ENCODE peak calls at places on chromosome 3, in six cellular contexts. One of them, this sample, is unnamed.

GRCh38 chr3:183006396-183007002 is 26.2 kb upstream of the DCUN1D1 start:
- DNase-seq in psoas muscle: no peak
- DNase-seq in fibroblast of pulmonary artery: no peak
- DNase-seq in AG04450: no peak
- DNase-seq in dorsolateral prefrontal cortex: no peak
- DNase-seq in cardiac fibroblast: no peak
- DNase-seq in this sample: no peak

GRCh38 chr3:184620799-184621119 is 59.2 kb downstream of the EPHB3 start:
- DNase-seq in cardiac fibroblast: no peak
- DNase-seq in dorsolateral prefrontal cortex: no peak
- DNase-seq in AG04450: no peak
- DNase-seq in fibroblast of pulmonary artery: no peak
- DNase-seq in psoas muscle: no peak
- DNase-seq in this sample: no peak

GRCh38 chr3:53261712-53262111 is 5.9 kb upstream of the TKT start:
- DNase-seq in fibroblast of pulmonary artery: no peak
- DNase-seq in dorsolateral prefrontal cortex: no peak
- DNase-seq in AG04450: no peak
- DNase-seq in psoas muscle: no peak
- DNase-seq in cardiac fibroblast: no peak
- DNase-seq in this sample: no peak

GRCh38 chr3:76134166-76134565 is 348.8 kb upstream of the ZNF717 start:
- DNase-seq in cardiac fibroblast: peak
- DNase-seq in dorsolateral prefrontal cortex: no peak
- DNase-seq in AG04450: no peak
- DNase-seq in psoas muscle: no peak
- DNase-seq in fibroblast of pulmonary artery: no peak
- DNase-seq in this sample: no peak

GRCh38 chr3:28066020-28066419 is 175.4 kb upstream of the CMC1 start:
- DNase-seq in fibroblast of pulmonary artery: no peak
- DNase-seq in AG04450: no peak
- DNase-seq in cardiac fibroblast: no peak
- DNase-seq in dorsolateral prefrontal cortex: no peak
- DNase-seq in psoas muscle: no peak
- DNase-seq in this sample: no peak

GRCh38 chr3:141499965-141500364 is 13.1 kb downstream of the RASA2 start:
- DNase-seq in psoas muscle: no peak
- DNase-seq in dorsolateral prefrontal cortex: no peak
- DNase-seq in fibroblast of pulmonary artery: no peak
- DNase-seq in cardiac fibroblast: no peak
- DNase-seq in AG04450: no peak
- DNase-seq in this sample: no peak

GRCh38 chr3:148512648-148513047 is 185.1 kb upstream of the AGTR1 start:
- DNase-seq in AG04450: no peak
- DNase-seq in dorsolateral prefrontal cortex: no peak
- DNase-seq in fibroblast of pulmonary artery: no peak
- DNase-seq in psoas muscle: no peak
- DNase-seq in cardiac fibroblast: peak
- DNase-seq in this sample: no peak

GRCh38 chr3:67349551-67350174 is 304.7 kb downstream of the SUCLG2 start:
- DNase-seq in psoas muscle: no peak
- DNase-seq in dorsolateral prefrontal cortex: no peak
- DNase-seq in fibroblast of pulmonary artery: no peak
- DNase-seq in AG04450: no peak
- DNase-seq in cardiac fibroblast: no peak
- DNase-seq in this sample: no peak

GRCh38 chr3:83426311-83426710 is 1532.5 kb upstream of the CADM2 start:
- DNase-seq in psoas muscle: no peak
- DNase-seq in fibroblast of pulmonary artery: no peak
- DNase-seq in dorsolateral prefrontal cortex: no peak
- DNase-seq in AG04450: no peak
- DNase-seq in cardiac fibroblast: no peak
- DNase-seq in this sample: no peak

GRCh38 chr3:52005571-52005986 is 9.9 kb upstream of the RPL29 start:
- DNase-seq in fibroblast of pulmonary artery: peak
- DNase-seq in AG04450: peak
- DNase-seq in dorsolateral prefrontal cortex: no peak
- DNase-seq in psoas muscle: peak
- DNase-seq in cardiac fibroblast: peak
- DNase-seq in this sample: no peak

GRCh38 chr3:7508821-7509220 is 647.9 kb downstream of the GRM7 start:
- DNase-seq in cardiac fibroblast: peak
- DNase-seq in AG04450: no peak
- DNase-seq in dorsolateral prefrontal cortex: no peak
- DNase-seq in fibroblast of pulmonary artery: peak
- DNase-seq in psoas muscle: no peak
- DNase-seq in this sample: no peak

GRCh38 chr3:8443829-8444791 is 57.5 kb upstream of the LMCD1 start:
- DNase-seq in fibroblast of pulmonary artery: peak
- DNase-seq in cardiac fibroblast: peak
- DNase-seq in dorsolateral prefrontal cortex: no peak
- DNase-seq in psoas muscle: peak
- DNase-seq in AG04450: peak
- DNase-seq in this sample: peak

DNA sequence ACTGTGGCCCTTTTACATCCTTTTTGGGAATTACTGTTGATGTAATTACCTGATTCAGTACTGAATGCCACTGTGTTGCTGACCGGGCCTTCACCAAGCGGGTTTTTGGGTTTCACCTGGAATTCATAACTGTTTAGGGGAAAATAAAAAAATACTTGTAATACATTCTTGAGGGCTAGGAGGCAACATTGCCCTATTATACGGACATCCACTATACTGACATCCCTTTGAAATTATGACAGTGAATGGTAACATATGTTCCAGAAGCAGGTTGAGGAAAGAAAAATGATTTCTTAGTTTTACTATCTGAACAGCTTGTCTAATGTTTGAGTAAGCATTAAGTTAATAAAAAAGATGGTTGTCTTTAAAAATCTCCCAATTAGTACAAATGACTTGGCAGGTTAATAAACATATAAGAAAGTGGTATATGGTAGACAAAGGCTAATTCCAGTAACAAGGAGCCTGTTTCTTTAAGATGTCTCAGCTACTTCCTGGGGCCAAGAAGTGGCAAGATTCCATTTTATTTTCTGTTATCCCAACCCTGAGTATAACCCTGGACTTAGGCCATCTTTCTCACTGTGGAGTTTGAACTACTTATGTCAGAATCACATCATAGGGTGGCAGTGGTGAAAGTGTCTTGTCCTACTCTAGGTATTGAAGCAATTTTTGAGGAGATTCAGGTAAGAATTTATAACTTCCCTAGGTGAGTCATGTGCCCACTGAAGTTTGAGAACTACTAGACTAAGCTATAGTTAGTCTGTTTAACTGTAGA is 45.5 kb downstream of the TFG start:
- DNase-seq in cardiac fibroblast: peak
- DNase-seq in psoas muscle: no peak
- DNase-seq in AG04450: no peak
- DNase-seq in dorsolateral prefrontal cortex: no peak
- DNase-seq in fibroblast of pulmonary artery: no peak
- DNase-seq in this sample: no peak
- TF ChIP-seq CTCF in cardiac fibroblast: no peak
- TF ChIP-seq CTCF in psoas muscle: no peak
- TF ChIP-seq CTCF in AG04450: no peak
- TF ChIP-seq CTCF in dorsolateral prefrontal cortex: no peak
- TF ChIP-seq CTCF in fibroblast of pulmonary artery: no peak
- TF ChIP-seq CTCF in this sample: no peak

GRCh38 chr3:123941150-123941941 is 19.7 kb downstream of the CCDC14 start:
- DNase-seq in AG04450: no peak
- DNase-seq in cardiac fibroblast: no peak
- DNase-seq in fibroblast of pulmonary artery: peak
- DNase-seq in dorsolateral prefrontal cortex: no peak
- DNase-seq in psoas muscle: no peak
- DNase-seq in this sample: no peak
- TF ChIP-seq CTCF in AG04450: peak
- TF ChIP-seq CTCF in cardiac fibroblast: no peak
- TF ChIP-seq CTCF in fibroblast of pulmonary artery: peak
- TF ChIP-seq CTCF in dorsolateral prefrontal cortex: peak
- TF ChIP-seq CTCF in psoas muscle: no peak
- TF ChIP-seq CTCF in this sample: no peak

GRCh38 chr3:168094580-168094876 is 1.2 kb downstream of the GOLIM4 start:
- DNase-seq in cardiac fibroblast: no peak
- DNase-seq in dorsolateral prefrontal cortex: peak
- DNase-seq in fibroblast of pulmonary artery: no peak
- DNase-seq in psoas muscle: no peak
- DNase-seq in AG04450: no peak
- DNase-seq in this sample: peak

GRCh38 chr3:168097381-168097780 is 1.7 kb upstream of the GOLIM4 start:
- DNase-seq in cardiac fibroblast: no peak
- DNase-seq in AG04450: no peak
- DNase-seq in fibroblast of pulmonary artery: no peak
- DNase-seq in dorsolateral prefrontal cortex: no peak
- DNase-seq in psoas muscle: no peak
- DNase-seq in this sample: no peak

GRCh38 chr3:168094877-168095610 is 680 bp downstream of the GOLIM4 start:
- DNase-seq in fibroblast of pulmonary artery: peak
- DNase-seq in cardiac fibroblast: peak
- DNase-seq in psoas muscle: peak
- DNase-seq in dorsolateral prefrontal cortex: peak
- DNase-seq in AG04450: no peak
- DNase-seq in this sample: peak

GRCh38 chr3:168096210-168096795 is 579 bp upstream of the GOLIM4 start:
- DNase-seq in cardiac fibroblast: peak
- DNase-seq in fibroblast of pulmonary artery: peak
- DNase-seq in dorsolateral prefrontal cortex: peak
- DNase-seq in AG04450: peak
- DNase-seq in psoas muscle: peak
- DNase-seq in this sample: peak

DNA sequence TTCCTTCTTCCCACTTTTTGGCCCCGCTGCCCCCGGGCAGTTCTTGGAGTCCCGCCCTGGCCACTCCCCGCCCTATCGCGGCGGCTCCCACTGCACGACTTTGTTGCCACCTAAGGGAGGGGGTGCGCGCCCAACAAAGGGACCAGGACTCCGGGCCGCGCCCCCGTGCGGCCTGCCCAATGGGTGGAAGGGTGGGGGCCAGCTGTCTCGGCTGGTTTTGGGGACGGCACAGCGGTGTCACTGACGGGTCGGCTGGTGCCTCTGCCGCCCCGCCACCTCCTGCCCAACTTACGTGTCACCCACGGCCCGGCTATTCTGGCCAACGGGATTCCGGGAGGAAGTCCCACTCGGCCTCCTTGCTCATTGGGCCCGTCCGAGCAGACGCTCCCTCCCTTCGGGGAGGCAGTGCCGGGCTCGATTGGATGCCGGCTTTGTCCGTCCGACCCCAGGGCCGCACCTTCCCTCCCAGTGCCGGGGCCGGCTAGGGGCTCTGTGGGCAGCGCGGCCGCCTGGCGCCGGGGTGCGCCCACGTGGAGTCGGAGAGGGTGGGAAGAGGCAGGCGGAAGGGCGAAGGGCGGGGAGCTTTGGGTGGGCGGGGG is at the start of gene GOLIM4:
- DNase-seq in dorsolateral prefrontal cortex: peak
- DNase-seq in AG04450: peak
- DNase-seq in fibroblast of pulmonary artery: peak
- DNase-seq in psoas muscle: peak
- DNase-seq in cardiac fibroblast: peak
- DNase-seq in this sample: peak
- TF ChIP-seq CTCF in dorsolateral prefrontal cortex: peak
- TF ChIP-seq CTCF in AG04450: no peak
- TF ChIP-seq CTCF in fibroblast of pulmonary artery: no peak
- TF ChIP-seq CTCF in psoas muscle: peak
- TF ChIP-seq CTCF in cardiac fibroblast: no peak
- TF ChIP-seq CTCF in this sample: no peak

GRCh38 chr3:54374214-54374855 is 252.0 kb downstream of the CACNA2D3 start:
- DNase-seq in cardiac fibroblast: peak
- DNase-seq in AG04450: no peak
- DNase-seq in psoas muscle: no peak
- DNase-seq in fibroblast of pulmonary artery: peak
- DNase-seq in dorsolateral prefrontal cortex: no peak
- DNase-seq in this sample: peak
- TF ChIP-seq CTCF in cardiac fibroblast: peak
- TF ChIP-seq CTCF in AG04450: no peak
- TF ChIP-seq CTCF in psoas muscle: peak
- TF ChIP-seq CTCF in fibroblast of pulmonary artery: peak
- TF ChIP-seq CTCF in dorsolateral prefrontal cortex: peak
- TF ChIP-seq CTCF in this sample: peak

GRCh38 chr3:18575573-18575972 is 150.4 kb upstream of the SATB1 start:
- DNase-seq in psoas muscle: no peak
- DNase-seq in cardiac fibroblast: peak
- DNase-seq in dorsolateral prefrontal cortex: no peak
- DNase-seq in fibroblast of pulmonary artery: peak
- DNase-seq in AG04450: no peak
- DNase-seq in this sample: no peak
- TF ChIP-seq CTCF in psoas muscle: no peak
- TF ChIP-seq CTCF in cardiac fibroblast: no peak
- TF ChIP-seq CTCF in dorsolateral prefrontal cortex: no peak
- TF ChIP-seq CTCF in fibroblast of pulmonary artery: no peak
- TF ChIP-seq CTCF in AG04450: no peak
- TF ChIP-seq CTCF in this sample: no peak

GRCh38 chr3:133910422-133910821 is 14.7 kb upstream of the RAB6B start:
- DNase-seq in dorsolateral prefrontal cortex: no peak
- DNase-seq in cardiac fibroblast: no peak
- DNase-seq in psoas muscle: no peak
- DNase-seq in fibroblast of pulmonary artery: no peak
- DNase-seq in AG04450: no peak
- DNase-seq in this sample: no peak
- TF ChIP-seq CTCF in dorsolateral prefrontal cortex: no peak
- TF ChIP-seq CTCF in cardiac fibroblast: peak
- TF ChIP-seq CTCF in psoas muscle: no peak
- TF ChIP-seq CTCF in fibroblast of pulmonary artery: peak
- TF ChIP-seq CTCF in AG04450: peak
- TF ChIP-seq CTCF in this sample: peak

GRCh38 chr3:127822836-127823589 is 698 bp upstream of the MGLL start:
- DNase-seq in psoas muscle: peak
- DNase-seq in cardiac fibroblast: peak
- DNase-seq in dorsolateral prefrontal cortex: no peak
- DNase-seq in AG04450: no peak
- DNase-seq in fibroblast of pulmonary artery: no peak
- DNase-seq in this sample: peak
- TF ChIP-seq CTCF in psoas muscle: peak
- TF ChIP-seq CTCF in cardiac fibroblast: no peak
- TF ChIP-seq CTCF in dorsolateral prefrontal cortex: peak
- TF ChIP-seq CTCF in AG04450: no peak
- TF ChIP-seq CTCF in fibroblast of pulmonary artery: no peak
- TF ChIP-seq CTCF in this sample: no peak

DNA sequence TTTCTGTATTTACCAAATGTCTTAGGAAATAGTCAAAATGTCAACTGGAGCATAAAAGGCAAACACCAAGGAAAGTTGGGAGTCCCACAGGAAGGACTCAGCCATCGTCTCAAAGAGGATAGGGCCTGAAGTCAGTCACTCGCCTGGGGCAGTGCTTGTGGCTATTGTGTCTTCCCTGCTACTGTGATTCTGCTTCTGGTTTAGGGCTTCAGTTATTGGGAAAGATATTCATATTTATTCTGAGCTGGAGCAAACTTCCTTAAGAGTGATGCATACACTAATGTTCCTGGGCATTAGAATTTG is 118.1 kb downstream of the EDEM1 start:
- DNase-seq in fibroblast of pulmonary artery: no peak
- DNase-seq in psoas muscle: no peak
- DNase-seq in cardiac fibroblast: no peak
- DNase-seq in AG04450: no peak
- DNase-seq in dorsolateral prefrontal cortex: no peak
- DNase-seq in this sample: no peak
- TF ChIP-seq CTCF in fibroblast of pulmonary artery: no peak
- TF ChIP-seq CTCF in psoas muscle: no peak
- TF ChIP-seq CTCF in cardiac fibroblast: no peak
- TF ChIP-seq CTCF in AG04450: no peak
- TF ChIP-seq CTCF in dorsolateral prefrontal cortex: no peak
- TF ChIP-seq CTCF in this sample: no peak